ENCODE peak calls at places on chromosomes 5 and 9, in four cellular contexts. J is PC-9, X is HuH-7.5, A is lower leg skin. Q is an unnamed sample.

GRCh38 chr5:143037071-143037470 is 266.9 kb downstream of the ARHGAP26 start:
- DNase-seq in A (no peak), J (no peak), X (no peak), Q (no peak)

GRCh38 chr5:17127743-17128231 is 89.6 kb upstream of the BASP1 start:
- DNase-seq in A (no peak), X (no peak), J (peak), Q (no peak)

GRCh38 chr5:158958048-158958994 is 141.4 kb downstream of the EBF1 start:
- DNase-seq in J (no peak), X (no peak), A (no peak), Q (no peak)

GRCh38 chr9:76893395-76893932 is 12.4 kb downstream of the PRUNE2 start:
- DNase-seq in X (no peak), A (no peak), J (no peak), Q (peak)

GRCh38 chr9:21392270-21392669 is 7.1 kb upstream of the IFNA2 start:
- DNase-seq in A (no peak), J (no peak), X (no peak), Q (no peak)

GRCh38 chr5:35030426-35030825 is 17.3 kb downstream of the AGXT2 start:
- DNase-seq in A (no peak), J (no peak), X (no peak), Q (no peak)

GRCh38 chr5:73963021-73963420 is 337.0 kb downstream of the ARHGEF28 start:
- DNase-seq in J (peak), A (no peak), X (no peak), Q (no peak)

GRCh38 chr9:2601785-2602378 is 19.7 kb upstream of the VLDLR start:
- DNase-seq in J (no peak), X (no peak), A (no peak), Q (no peak)

GRCh38 chr5:140011297-140011802 is 31.7 kb downstream of the NRG2 start:
- DNase-seq in X (no peak), A (no peak), J (no peak), Q (no peak)

GRCh38 chr9:3398232-3398648 is 127.6 kb downstream of the RFX3 start:
- DNase-seq in X (no peak), J (no peak), A (no peak), Q (no peak)

GRCh38 chr5:39394946-39395345 is 29.8 kb downstream of the DAB2 start:
- DNase-seq in X (no peak), J (no peak), A (no peak), Q (no peak)

GRCh38 chr5:142905375-142905774 is 135.2 kb downstream of the ARHGAP26 start:
- DNase-seq in X (no peak), A (no peak), J (no peak), Q (no peak)

GRCh38 chr5:112684737-112685136 is 52.9 kb upstream of the APC start:
- DNase-seq in A (no peak), X (no peak), J (no peak), Q (no peak)

GRCh38 chr5:109479260-109479860 is 69.6 kb upstream of the PJA2 start:
- DNase-seq in A (no peak), X (no peak), J (no peak), Q (no peak)

GRCh38 chr9:110029422-110029814 is 178.5 kb downstream of the C9orf152 start:
- DNase-seq in X (peak), A (peak), J (peak), Q (no peak)

GRCh38 chr5:133383580-133383939 is 228.8 kb downstream of the FSTL4 start:
- DNase-seq in X (no peak), J (no peak), A (peak), Q (peak)

GRCh38 chr9:127132921-127133647 is 10.6 kb upstream of the ANGPTL2 start:
- DNase-seq in A (peak), J (no peak), X (no peak), Q (peak)

GRCh38 chr9:97563458-97564135 is 62.1 kb downstream of the TMOD1 start:
- DNase-seq in X (no peak), J (no peak), A (peak), Q (no peak)

GRCh38 chr5:149674686-149675085 is 55.4 kb upstream of the PPARGC1B start:
- DNase-seq in A (no peak), J (no peak), X (no peak), Q (no peak)

GRCh38 chr5:139061274-139061673 is 136.9 kb downstream of the SIL1 start:
- DNase-seq in J (peak), X (no peak), A (no peak), Q (peak)

GRCh38 chr5:140025736-140026135 is 17.4 kb downstream of the NRG2 start:
- DNase-seq in J (no peak), X (no peak), A (no peak), Q (no peak)

GRCh38 chr9:114681594-114682332 is at the start of gene TEX48:
- DNase-seq in J (peak), A (no peak), X (peak), Q (peak)

GRCh38 chr5:178790371-178790770 is 59.9 kb upstream of the ZNF354A start:
- DNase-seq in X (no peak), A (no peak), J (peak), Q (peak)

GRCh38 chr9:117772960-117773359 is 68.8 kb downstream of the TLR4 start:
- DNase-seq in A (no peak), X (no peak), J (no peak), Q (no peak)

GRCh38 chr5:146877178-146877681 is 1.3 kb downstream of the PPP2R2B start:
- DNase-seq in X (no peak), A (no peak), J (no peak), Q (no peak)

GRCh38 chr9:26296910-26297309 is 595.7 kb downstream of the CAAP1 start:
- DNase-seq in X (no peak), A (no peak), J (no peak), Q (no peak)

GRCh38 chr5:139543423-139543991 is 17.6 kb upstream of the UBE2D2 start:
- DNase-seq in X (no peak), A (peak), J (no peak), Q (peak)

GRCh38 chr9:134166374-134166773 is 2.0 kb upstream of the RNU6ATAC start:
- DNase-seq in J (no peak), X (no peak), A (no peak), Q (no peak)